ENCODE peak calls at places on chromosomes 2 and 18, in six cellular contexts. D is suprapubic skin, F is endothelial cell of umbilical vein, T is NB4, Y is ovary, I is HepG2. G is an unnamed sample.
A peak's percentile ranks its signal among the peaks of the same experiment; 100 is the strongest.

GRCh38 chr2:218582085-218582484 is 13.4 kb downstream of the CNOT9 start:
- DNase-seq in T (peak; percentile 57), Y (no peak), D (no peak), I (no peak), F (peak; percentile 11), G (no peak)

GRCh38 chr2:46034535-46034934 is 262.7 kb upstream of the EPAS1 start:
- DNase-seq in F (peak; percentile 63), I (no peak), Y (no peak), T (no peak), D (no peak), G (no peak)

GRCh38 chr18:58213445-58213844 is 169.4 kb downstream of the NEDD4L start:
- DNase-seq in D (no peak), F (no peak), I (no peak), T (peak; percentile 42), Y (no peak), G (no peak)

GRCh38 chr2:218671654-218672566 is at the start of the genes RNF25 and STK36:
- DNase-seq in F (peak; percentile 82), Y (peak; percentile 90), D (peak; percentile 92), T (peak; percentile 89), I (peak; percentile 91), G (peak; percentile 74)

GRCh38 chr2:95297088-95297487 is at the start of gene KCNIP3:
- DNase-seq in I (no peak), Y (no peak), F (no peak), T (no peak), D (no peak), G (no peak)

GRCh38 chr18:68406761-68407160 is 308.1 kb downstream of the TMX3 start:
- DNase-seq in D (no peak), I (no peak), T (no peak), F (no peak), Y (no peak), G (no peak)

GRCh38 chr2:44107974-44108373 is 60.7 kb upstream of the PPM1B start:
- DNase-seq in I (no peak), F (no peak), D (no peak), T (peak; percentile 51), Y (no peak), G (no peak)

GRCh38 chr2:227888289-227888688 is 16.9 kb downstream of the DAW1 start:
- DNase-seq in Y (no peak), T (peak; percentile 33), I (no peak), F (no peak), D (no peak), G (no peak)

GRCh38 chr2:172464340-172465129 is 37.1 kb downstream of the ITGA6 start:
- DNase-seq in F (peak; percentile 50), Y (no peak), I (peak; percentile 53), T (no peak), D (no peak), G (no peak)

GRCh38 chr2:231335591-231335990 is 59.9 kb upstream of the B3GNT7 start:
- DNase-seq in F (no peak), T (no peak), Y (no peak), I (no peak), D (no peak), G (peak; percentile 73)

GRCh38 chr2:10457846-10458563 is 9.9 kb upstream of the ODC1 start:
- DNase-seq in F (no peak), Y (peak; percentile 53), I (no peak), D (no peak), T (no peak), G (no peak)

GRCh38 chr2:85769236-85769986 is 15.6 kb downstream of the ATOH8 start:
- DNase-seq in Y (no peak), I (peak; percentile 75), T (peak; percentile 43), D (no peak), F (no peak), G (no peak)

GRCh38 chr18:63890950-63891304 is 3.4 kb downstream of the SERPINB2 start:
- DNase-seq in F (peak; percentile 21), D (no peak), T (peak; percentile 51), I (peak; percentile 51), Y (no peak), G (no peak)

GRCh38 chr18:73891572-73892421 is 255.8 kb downstream of the FBXO15 start:
- DNase-seq in F (no peak), T (peak; percentile 4), Y (no peak), I (no peak), D (no peak), G (no peak)

GRCh38 chr2:44918095-44918775 is 23.3 kb upstream of the SIX3 start:
- DNase-seq in Y (no peak), D (no peak), T (peak; percentile 74), I (no peak), F (no peak), G (no peak)

GRCh38 chr2:45205985-45206384 is 196.7 kb upstream of the SIX2 start:
- DNase-seq in F (no peak), T (no peak), I (no peak), Y (no peak), D (no peak), G (peak; percentile 29)

GRCh38 chr18:79422022-79422782 is 26.5 kb downstream of the NFATC1 start:
- DNase-seq in T (peak; percentile 87), I (no peak), D (no peak), Y (no peak), F (no peak), G (peak; percentile 76)

DNA sequence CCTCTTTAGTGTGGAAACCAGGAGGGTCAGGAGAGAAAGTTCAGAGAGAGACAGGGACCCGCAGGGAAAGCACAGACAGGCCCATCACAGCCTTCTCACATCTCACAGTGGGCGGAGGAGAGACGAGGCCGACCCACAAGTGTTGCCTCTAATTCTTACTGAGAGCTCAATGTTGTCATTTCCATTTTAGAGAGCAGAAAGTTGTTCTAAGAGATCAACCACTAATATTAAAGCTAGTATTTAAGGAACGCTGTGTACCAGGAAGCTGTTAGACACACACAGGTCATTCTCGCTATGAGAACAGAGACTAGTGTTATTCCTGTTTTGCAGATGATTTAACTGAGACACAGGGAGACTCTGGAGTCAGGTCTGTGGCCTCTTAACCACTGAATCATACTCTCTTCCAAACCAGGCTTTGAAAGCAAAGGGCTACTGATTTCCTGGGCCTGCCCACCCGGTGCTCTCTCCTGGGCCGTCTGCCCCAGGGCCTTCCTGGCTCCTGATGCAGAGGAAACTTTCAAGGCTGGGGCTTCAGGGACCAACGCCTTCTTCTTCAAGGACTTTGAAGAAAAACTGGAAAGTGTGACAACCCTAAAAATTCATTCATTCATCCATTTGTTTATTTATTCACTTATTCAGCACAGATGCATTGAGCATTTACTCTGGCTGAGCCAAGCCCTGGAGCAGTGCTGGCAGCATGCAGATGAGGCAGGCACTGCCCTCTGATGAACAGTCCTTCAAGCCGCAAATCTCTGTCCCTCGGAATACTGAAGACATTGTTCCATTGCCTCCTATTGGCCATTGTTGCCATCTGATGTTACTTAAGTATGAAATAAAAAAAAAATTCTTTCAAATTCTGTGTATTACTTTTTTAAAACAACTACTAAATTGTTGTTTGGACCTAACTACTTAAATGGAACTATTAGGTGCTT is 37.2 kb upstream of the BIN1 start:
- DNase-seq in Y (no peak), I (no peak), T (no peak), F (peak; percentile 32), D (no peak), G (no peak)
- TF ChIP-seq POLR2A in Y (no peak), I (no peak), T (no peak), F (no peak), D (no peak), G (no peak)

DNA sequence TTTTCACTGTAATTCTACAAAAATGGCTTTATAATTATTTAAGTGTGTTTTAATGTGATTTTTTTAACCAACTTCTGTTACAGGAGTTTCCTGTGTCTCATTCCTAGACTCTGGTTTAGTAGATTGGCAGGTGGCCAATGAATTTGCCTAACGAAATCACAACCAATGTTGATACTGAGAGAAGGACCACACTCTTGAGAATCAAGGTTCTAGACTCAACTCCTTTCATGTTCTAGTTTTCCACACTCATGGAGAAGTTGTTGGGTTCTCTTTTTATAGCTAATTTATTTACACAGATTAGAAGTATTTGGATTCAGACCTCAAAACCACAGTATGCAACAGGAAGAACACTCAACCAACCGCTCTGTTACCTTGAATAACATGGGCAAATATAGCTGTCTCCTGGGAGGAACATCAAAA is 22.6 kb upstream of the USP34 start:
- DNase-seq in F (peak; percentile 28), I (no peak), Y (no peak), D (no peak), T (no peak), G (no peak)
- H3K4me3 ChIP-seq in F (no peak overlapping the region), I (no peak overlapping the region), Y (no peak overlapping the region), D (no peak overlapping the region), T (no peak overlapping the region), G (no peak overlapping the region)

DNA sequence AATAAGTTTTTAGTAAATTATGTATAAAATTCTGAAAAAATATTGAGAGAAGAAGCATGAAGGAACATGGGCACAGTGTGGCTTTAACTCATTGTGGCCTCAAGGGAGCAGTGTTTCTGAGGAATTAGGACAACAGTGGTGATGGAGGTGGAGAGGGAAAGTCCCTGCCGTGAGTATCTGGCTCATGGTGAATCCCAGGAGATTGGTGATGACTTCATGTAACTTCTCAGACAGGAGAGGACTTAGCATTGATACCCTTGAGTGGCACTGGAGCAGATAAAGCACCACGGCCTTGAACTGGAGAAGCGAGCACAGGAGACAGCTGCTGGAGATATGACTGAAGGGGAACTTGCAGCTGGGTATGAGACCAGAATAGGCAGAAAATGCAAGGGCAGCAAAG is 35.0 kb upstream of the LRP1B start:
- DNase-seq in F (peak; percentile 74), T (peak; percentile 85), I (peak; percentile 38), D (no peak), Y (no peak), G (no peak)
- TF ChIP-seq CTCF in F (peak; percentile 53), T (peak; percentile 53), I (peak; percentile 55), D (no peak), Y (no peak), G (no peak)

GRCh38 chr18:46917808-46918600 is 602 bp downstream of the KATNAL2 start:
- DNase-seq in D (no peak), F (no peak), I (no peak), T (peak; percentile 50), Y (peak; percentile 49), G (peak; percentile 46)
- TF ChIP-seq POLR2A in D (no peak), F (no peak), I (no peak), T (peak; percentile 7), Y (no peak), G (no peak)

GRCh38 chr2:48721158-48721557 is 34.4 kb downstream of the LHCGR start:
- DNase-seq in F (no peak), D (no peak), T (no peak), I (no peak), Y (no peak), G (no peak)
- H3K4me3 ChIP-seq in F (no peak overlapping the region), D (no peak overlapping the region), T (no peak overlapping the region), I (no peak overlapping the region), Y (no peak overlapping the region), G (no peak overlapping the region)

DNA sequence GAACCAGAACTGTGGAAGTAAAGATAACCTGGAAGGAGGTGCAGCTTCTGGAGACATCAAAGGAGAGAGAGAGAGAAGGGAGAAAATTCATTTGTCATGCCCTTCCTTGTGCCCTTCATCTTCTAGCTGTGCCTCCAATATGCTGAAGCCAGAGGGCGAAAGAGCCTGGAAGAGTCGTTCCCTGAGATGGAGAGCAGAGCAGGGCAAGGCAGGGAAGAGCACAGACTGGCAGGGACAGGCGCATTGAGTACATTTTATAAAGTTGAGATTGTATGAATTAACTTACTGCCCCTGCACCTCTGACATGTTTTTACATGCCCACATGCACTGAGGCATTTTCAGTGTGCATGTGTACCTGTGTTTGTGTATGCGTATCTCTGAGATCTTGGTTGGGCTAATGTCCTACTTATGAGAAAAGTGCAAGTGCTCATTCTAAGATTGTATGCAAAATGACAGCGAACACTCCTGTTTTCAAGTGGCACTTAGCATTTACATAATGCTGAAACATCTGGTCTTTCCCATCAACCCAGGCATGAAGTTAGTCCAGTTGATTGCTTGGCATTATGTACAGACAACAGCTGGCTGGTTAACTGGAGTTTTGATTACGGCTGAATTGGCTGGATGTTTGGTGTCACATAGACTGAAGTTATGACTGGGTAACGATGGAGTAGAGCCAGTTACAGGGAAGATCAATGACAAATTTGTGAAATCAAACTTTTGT is 23.7 kb upstream of the MMADHC start:
- DNase-seq in Y (no peak), F (no peak), D (no peak), T (no peak), I (no peak), G (no peak)
- TF ChIP-seq CTCF in Y (no peak), F (no peak), D (peak; percentile 23), T (no peak), I (peak; percentile 33), G (no peak)

G was measured in lower leg skin.